ENCODE peak calls at places on chromosomes 6 and 20, in ten cellular contexts. One of them, this sample, is unnamed. For H3K4me1, the result is how much of the 10 kb centered on the place peaks cover.

GRCh38 chr20:11851646-11852045 is 66.0 kb upstream of the BTBD3 start:
- DNase-seq in suprapubic skin: no peak
- DNase-seq in aorta: no peak
- DNase-seq in sigmoid colon: no peak
- DNase-seq in colonic mucosa: no peak
- DNase-seq in fibroblast of lung: peak
- DNase-seq in GM23248: no peak
- DNase-seq in mammary epithelial cell: peak
- DNase-seq in adrenal gland: no peak
- DNase-seq in tibial artery: no peak
- DNase-seq in this sample: no peak

GRCh38 chr6:125714431-125715090 is 34.9 kb upstream of the HEY2 start:
- DNase-seq in suprapubic skin: no peak
- DNase-seq in aorta: no peak
- DNase-seq in sigmoid colon: no peak
- DNase-seq in colonic mucosa: no peak
- DNase-seq in fibroblast of lung: no peak
- DNase-seq in GM23248: no peak
- DNase-seq in mammary epithelial cell: no peak
- DNase-seq in adrenal gland: no peak
- DNase-seq in tibial artery: no peak
- DNase-seq in this sample: no peak

GRCh38 chr6:87277123-87277522 is 45.3 kb upstream of the SMIM8 start:
- DNase-seq in suprapubic skin: no peak
- DNase-seq in aorta: no peak
- DNase-seq in sigmoid colon: no peak
- DNase-seq in colonic mucosa: no peak
- DNase-seq in fibroblast of lung: peak
- DNase-seq in GM23248: peak
- DNase-seq in mammary epithelial cell: peak
- DNase-seq in adrenal gland: no peak
- DNase-seq in tibial artery: no peak
- DNase-seq in this sample: no peak

GRCh38 chr20:18533978-18534644 is 26.4 kb downstream of the SEC23B start:
- DNase-seq in suprapubic skin: no peak
- DNase-seq in aorta: no peak
- DNase-seq in sigmoid colon: no peak
- DNase-seq in colonic mucosa: no peak
- DNase-seq in fibroblast of lung: no peak
- DNase-seq in GM23248: no peak
- DNase-seq in mammary epithelial cell: no peak
- DNase-seq in adrenal gland: no peak
- DNase-seq in tibial artery: no peak
- DNase-seq in this sample: no peak

GRCh38 chr6:34553146-34553545 is 3.0 kb downstream of the SPDEF start:
- DNase-seq in suprapubic skin: no peak
- DNase-seq in aorta: no peak
- DNase-seq in sigmoid colon: no peak
- DNase-seq in colonic mucosa: no peak
- DNase-seq in fibroblast of lung: no peak
- DNase-seq in GM23248: no peak
- DNase-seq in mammary epithelial cell: no peak
- DNase-seq in adrenal gland: no peak
- DNase-seq in tibial artery: no peak
- DNase-seq in this sample: no peak

GRCh38 chr6:104718672-104719071 is 141.0 kb downstream of the HACE1 start:
- DNase-seq in suprapubic skin: no peak
- DNase-seq in aorta: no peak
- DNase-seq in sigmoid colon: no peak
- DNase-seq in colonic mucosa: no peak
- DNase-seq in fibroblast of lung: peak
- DNase-seq in GM23248: no peak
- DNase-seq in mammary epithelial cell: no peak
- DNase-seq in adrenal gland: no peak
- DNase-seq in tibial artery: no peak
- DNase-seq in this sample: no peak

GRCh38 chr20:18188446-18188845 is 50.8 kb downstream of the KAT14 start:
- DNase-seq in suprapubic skin: no peak
- DNase-seq in aorta: no peak
- DNase-seq in sigmoid colon: no peak
- DNase-seq in colonic mucosa: no peak
- DNase-seq in fibroblast of lung: peak
- DNase-seq in GM23248: peak
- DNase-seq in mammary epithelial cell: no peak
- DNase-seq in adrenal gland: no peak
- DNase-seq in tibial artery: no peak
- DNase-seq in this sample: no peak

GRCh38 chr6:20584100-20584731 is 50.0 kb downstream of the CDKAL1 start:
- DNase-seq in suprapubic skin: no peak
- DNase-seq in aorta: no peak
- DNase-seq in sigmoid colon: no peak
- DNase-seq in colonic mucosa: no peak
- DNase-seq in fibroblast of lung: no peak
- DNase-seq in GM23248: no peak
- DNase-seq in mammary epithelial cell: no peak
- DNase-seq in adrenal gland: no peak
- DNase-seq in tibial artery: no peak
- DNase-seq in this sample: no peak

GRCh38 chr6:150598401-150598800 is 1.3 kb upstream of the PLEKHG1 start:
- DNase-seq in suprapubic skin: no peak
- DNase-seq in aorta: no peak
- DNase-seq in sigmoid colon: no peak
- DNase-seq in colonic mucosa: no peak
- DNase-seq in fibroblast of lung: no peak
- DNase-seq in GM23248: no peak
- DNase-seq in mammary epithelial cell: no peak
- DNase-seq in adrenal gland: no peak
- DNase-seq in tibial artery: no peak
- DNase-seq in this sample: no peak

GRCh38 chr6:146123611-146124010 is 94.7 kb downstream of the GRM1 start:
- DNase-seq in suprapubic skin: no peak
- DNase-seq in aorta: no peak
- DNase-seq in sigmoid colon: no peak
- DNase-seq in colonic mucosa: no peak
- DNase-seq in fibroblast of lung: no peak
- DNase-seq in GM23248: no peak
- DNase-seq in mammary epithelial cell: no peak
- DNase-seq in adrenal gland: no peak
- DNase-seq in tibial artery: no peak
- DNase-seq in this sample: no peak

DNA sequence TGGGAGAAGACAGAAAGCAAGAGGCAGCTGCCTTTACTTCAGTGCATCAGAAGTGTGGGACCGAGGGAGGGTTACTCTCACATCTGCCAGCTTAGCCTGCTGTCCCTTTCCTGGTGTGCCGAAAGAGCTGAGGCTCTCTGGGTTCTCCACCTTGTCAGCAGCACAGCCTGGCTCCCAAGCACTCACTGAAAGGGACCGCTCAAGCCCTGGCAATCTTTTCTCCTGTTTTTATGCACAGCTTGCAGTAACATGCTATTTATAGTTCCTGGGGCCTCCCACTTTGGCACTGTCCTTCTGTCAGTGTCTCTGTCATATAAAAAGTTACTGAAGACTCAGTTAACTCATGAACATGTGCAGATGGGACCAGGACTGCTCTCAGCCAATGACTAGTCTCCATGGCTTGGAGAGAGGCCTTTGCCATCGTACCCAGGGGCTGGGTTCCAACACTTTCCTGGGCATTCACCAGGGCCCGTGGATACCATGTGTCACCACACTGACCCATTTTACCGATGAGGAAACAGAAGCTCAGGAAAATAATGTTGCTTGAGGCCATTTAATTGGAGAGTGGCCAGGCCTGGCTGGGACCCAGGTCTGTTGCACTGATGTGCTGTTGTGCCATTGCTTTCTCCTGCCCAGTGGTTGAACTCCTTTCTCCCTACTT is 46.2 kb downstream of the PANK2 start:
- DNase-seq in suprapubic skin: no peak
- DNase-seq in aorta: peak
- DNase-seq in sigmoid colon: peak
- DNase-seq in colonic mucosa: no peak
- DNase-seq in fibroblast of lung: no peak
- DNase-seq in GM23248: peak
- DNase-seq in mammary epithelial cell: no peak
- DNase-seq in adrenal gland: peak
- DNase-seq in tibial artery: peak
- DNase-seq in this sample: no peak
- H3K4me1 ChIP-seq in suprapubic skin: under half
- H3K4me1 ChIP-seq in aorta: under half
- H3K4me1 ChIP-seq in sigmoid colon: under half
- H3K4me1 ChIP-seq in colonic mucosa: under half
- H3K4me1 ChIP-seq in fibroblast of lung: under half
- H3K4me1 ChIP-seq in GM23248: under half
- H3K4me1 ChIP-seq in mammary epithelial cell: under half
- H3K4me1 ChIP-seq in adrenal gland: under half
- H3K4me1 ChIP-seq in tibial artery: half or more
- H3K4me1 ChIP-seq in this sample: under half

GRCh38 chr20:50191065-50191565 is 485 bp downstream of the CEBPB start:
- DNase-seq in suprapubic skin: peak
- DNase-seq in aorta: peak
- DNase-seq in sigmoid colon: no peak
- DNase-seq in colonic mucosa: peak
- DNase-seq in fibroblast of lung: no peak
- DNase-seq in GM23248: peak
- DNase-seq in mammary epithelial cell: peak
- DNase-seq in adrenal gland: peak
- DNase-seq in tibial artery: peak
- DNase-seq in this sample: peak
- H3K4me1 ChIP-seq in suprapubic skin: under half
- H3K4me1 ChIP-seq in aorta: under half
- H3K4me1 ChIP-seq in sigmoid colon: under half
- H3K4me1 ChIP-seq in colonic mucosa: under half
- H3K4me1 ChIP-seq in fibroblast of lung: under half
- H3K4me1 ChIP-seq in GM23248: under half
- H3K4me1 ChIP-seq in mammary epithelial cell: under half
- H3K4me1 ChIP-seq in adrenal gland: under half
- H3K4me1 ChIP-seq in tibial artery: under half
- H3K4me1 ChIP-seq in this sample: under half

GRCh38 chr20:6715350-6716063 is 52.0 kb upstream of the BMP2 start:
- DNase-seq in suprapubic skin: no peak
- DNase-seq in aorta: no peak
- DNase-seq in sigmoid colon: peak
- DNase-seq in colonic mucosa: no peak
- DNase-seq in fibroblast of lung: no peak
- DNase-seq in GM23248: no peak
- DNase-seq in mammary epithelial cell: no peak
- DNase-seq in adrenal gland: peak
- DNase-seq in tibial artery: no peak
- DNase-seq in this sample: no peak

GRCh38 chr20:6709865-6710595 is 57.5 kb upstream of the BMP2 start:
- DNase-seq in suprapubic skin: no peak
- DNase-seq in aorta: no peak
- DNase-seq in sigmoid colon: no peak
- DNase-seq in colonic mucosa: no peak
- DNase-seq in fibroblast of lung: peak
- DNase-seq in GM23248: no peak
- DNase-seq in mammary epithelial cell: no peak
- DNase-seq in adrenal gland: no peak
- DNase-seq in tibial artery: no peak
- DNase-seq in this sample: no peak

GRCh38 chr20:6708010-6708409 is 59.5 kb upstream of the BMP2 start:
- DNase-seq in suprapubic skin: no peak
- DNase-seq in aorta: peak
- DNase-seq in sigmoid colon: peak
- DNase-seq in colonic mucosa: peak
- DNase-seq in fibroblast of lung: peak
- DNase-seq in GM23248: peak
- DNase-seq in mammary epithelial cell: peak
- DNase-seq in adrenal gland: peak
- DNase-seq in tibial artery: peak
- DNase-seq in this sample: peak

GRCh38 chr20:6714202-6714800 is 53.2 kb upstream of the BMP2 start:
- DNase-seq in suprapubic skin: no peak
- DNase-seq in aorta: no peak
- DNase-seq in sigmoid colon: no peak
- DNase-seq in colonic mucosa: peak
- DNase-seq in fibroblast of lung: no peak
- DNase-seq in GM23248: no peak
- DNase-seq in mammary epithelial cell: no peak
- DNase-seq in adrenal gland: no peak
- DNase-seq in tibial artery: no peak
- DNase-seq in this sample: peak

DNA sequence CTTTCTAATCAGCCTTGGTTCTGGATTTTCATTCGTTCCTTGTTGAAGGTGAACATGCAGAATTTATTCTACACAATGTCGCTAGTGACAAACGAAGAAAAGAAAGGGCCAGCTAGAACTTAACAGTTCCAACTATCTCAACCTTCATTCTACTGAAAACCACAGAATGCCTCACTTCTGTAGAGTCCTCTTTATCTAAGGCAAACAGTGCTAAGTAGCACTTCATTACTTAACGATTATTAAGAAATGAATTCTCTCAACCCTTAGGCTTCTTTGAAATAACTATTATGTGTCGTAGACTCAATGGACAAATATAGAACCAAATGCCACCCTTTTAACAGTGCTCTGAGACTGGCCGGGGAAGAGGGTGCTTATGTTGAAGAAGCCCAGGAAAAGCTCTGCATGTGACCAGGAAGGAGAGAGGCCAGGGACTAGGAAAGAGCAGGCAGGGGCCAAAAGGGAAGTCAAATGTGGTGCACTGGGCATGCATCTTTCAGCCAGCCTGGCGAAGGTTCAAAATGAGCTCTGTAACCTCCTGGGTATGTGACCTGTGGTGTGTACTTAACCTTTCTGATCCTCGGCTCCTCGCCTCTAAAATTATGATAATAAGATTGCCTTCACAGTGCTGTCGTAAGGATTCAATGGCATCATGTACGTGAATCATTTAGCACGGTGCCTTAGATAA is 55.4 kb upstream of the BMP2 start:
- DNase-seq in suprapubic skin: no peak
- DNase-seq in aorta: no peak
- DNase-seq in sigmoid colon: peak
- DNase-seq in colonic mucosa: peak
- DNase-seq in fibroblast of lung: no peak
- DNase-seq in GM23248: no peak
- DNase-seq in mammary epithelial cell: no peak
- DNase-seq in adrenal gland: no peak
- DNase-seq in tibial artery: no peak
- DNase-seq in this sample: peak
- H3K4me1 ChIP-seq in suprapubic skin: under half
- H3K4me1 ChIP-seq in aorta: under half
- H3K4me1 ChIP-seq in sigmoid colon: under half
- H3K4me1 ChIP-seq in colonic mucosa: under half
- H3K4me1 ChIP-seq in fibroblast of lung: under half
- H3K4me1 ChIP-seq in GM23248: under half
- H3K4me1 ChIP-seq in mammary epithelial cell: under half
- H3K4me1 ChIP-seq in adrenal gland: under half
- H3K4me1 ChIP-seq in tibial artery: under half
- H3K4me1 ChIP-seq in this sample: under half

DNA sequence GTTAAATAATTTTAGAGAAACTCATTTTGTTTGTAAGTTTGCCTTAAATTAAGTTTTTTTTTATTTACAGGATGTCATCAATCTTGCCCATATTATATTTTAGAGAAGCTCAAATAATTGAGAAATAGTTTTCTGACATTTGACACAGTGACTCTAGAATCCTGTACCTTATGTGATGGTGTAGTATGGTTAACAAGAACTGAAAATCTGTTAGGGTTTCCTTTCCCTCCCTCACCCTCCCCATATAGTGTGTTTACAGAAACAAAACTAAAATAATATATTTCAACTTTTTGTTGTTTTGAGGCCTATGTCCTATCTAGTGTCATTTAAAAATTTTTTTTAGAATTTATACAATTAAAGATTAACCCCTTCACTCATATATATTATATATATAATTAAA is 91.8 kb downstream of the SESN1 start:
- DNase-seq in suprapubic skin: no peak
- DNase-seq in aorta: no peak
- DNase-seq in sigmoid colon: no peak
- DNase-seq in colonic mucosa: no peak
- DNase-seq in fibroblast of lung: no peak
- DNase-seq in GM23248: no peak
- DNase-seq in mammary epithelial cell: no peak
- DNase-seq in adrenal gland: no peak
- DNase-seq in tibial artery: no peak
- DNase-seq in this sample: no peak
- H3K4me1 ChIP-seq in suprapubic skin: half or more
- H3K4me1 ChIP-seq in aorta: under half
- H3K4me1 ChIP-seq in sigmoid colon: half or more
- H3K4me1 ChIP-seq in colonic mucosa: under half
- H3K4me1 ChIP-seq in fibroblast of lung: under half
- H3K4me1 ChIP-seq in GM23248: under half
- H3K4me1 ChIP-seq in mammary epithelial cell: under half
- H3K4me1 ChIP-seq in adrenal gland: under half
- H3K4me1 ChIP-seq in tibial artery: half or more
- H3K4me1 ChIP-seq in this sample: under half